ENCODE peak calls at places on chromosomes 4 and X, in eight cellular contexts. R is GM03348, V is ovary, M is AG10803, O is esophagus muscularis mucosa, F is foreskin fibroblast, B is AG09319, H is B cell. D is an unnamed sample.

GRCh38 chr4:48909697-48910096 is 3.1 kb upstream of the OCIAD2 start:
- DNase-seq in H (no peak), O (no peak), F (peak), M (peak), V (no peak), B (peak), R (peak), D (no peak)

GRCh38 chr4:95547708-95548471 is 883 bp downstream of the UNC5C start:
- DNase-seq in R (peak), V (peak), O (no peak), M (peak), F (peak), B (no peak), H (no peak), D (peak)

GRCh38 chrX:63354484-63354883 is 3.4 kb upstream of the SPIN4 start:
- DNase-seq in B (no peak), V (no peak), H (no peak), O (no peak), R (no peak), F (no peak), M (no peak), D (no peak)

GRCh38 chr4:75308049-75308448 is 206.2 kb downstream of the RCHY1 start:
- DNase-seq in H (no peak), O (no peak), F (no peak), V (no peak), B (no peak), R (no peak), M (no peak), D (no peak)

GRCh38 chr4:24914460-24914859 is 1.6 kb upstream of the CCDC149 start:
- DNase-seq in B (no peak), V (no peak), M (no peak), O (no peak), F (no peak), R (no peak), H (no peak), D (no peak)

GRCh38 chrX:78643106-78643505 is 16.0 kb downstream of the RTL3 start:
- DNase-seq in B (no peak), M (peak), H (no peak), F (peak), V (no peak), R (no peak), O (no peak), D (no peak)

GRCh38 chrX:150058728-150059127 is 120.4 kb upstream of the EOLA2 start:
- DNase-seq in O (no peak), F (no peak), R (no peak), M (peak), B (no peak), V (no peak), H (no peak), D (no peak)

GRCh38 chr4:137949746-137950145 is 292.4 kb downstream of the SLC7A11 start:
- DNase-seq in F (peak), O (no peak), V (no peak), B (no peak), H (no peak), M (peak), R (no peak), D (no peak)

GRCh38 chr4:7340553-7341433 is 93.9 kb downstream of the PSAPL1 start:
- DNase-seq in M (no peak), V (no peak), B (no peak), F (no peak), R (no peak), H (no peak), O (no peak), D (no peak)

GRCh38 chrX:153626863-153627674 is 19.9 kb upstream of the DUSP9 start:
- DNase-seq in M (no peak), B (no peak), F (no peak), O (no peak), H (no peak), V (no peak), R (no peak), D (no peak)

GRCh38 chr4:7414046-7414445 is 20.7 kb downstream of the PSAPL1 start:
- DNase-seq in H (no peak), R (no peak), O (no peak), M (no peak), F (no peak), V (no peak), B (no peak), D (peak)

GRCh38 chr4:150001815-150002214 is 76.4 kb upstream of the DCLK2 start:
- DNase-seq in V (no peak), R (no peak), H (no peak), F (no peak), M (no peak), O (no peak), B (no peak), D (no peak)

GRCh38 chr4:22962186-22962786 is 269.5 kb downstream of the GBA3 start:
- DNase-seq in M (peak), V (no peak), F (peak), O (no peak), B (no peak), R (peak), H (no peak), D (no peak)

GRCh38 chr4:74284074-74284473 is 24.2 kb upstream of the EPGN start:
- DNase-seq in B (no peak), R (peak), M (peak), H (no peak), F (peak), O (no peak), V (no peak), D (no peak)

GRCh38 chr4:98803287-98803677 is 125.7 kb downstream of the EIF4E start:
- DNase-seq in F (no peak), O (no peak), B (no peak), H (no peak), R (no peak), M (no peak), V (no peak), D (no peak)

GRCh38 chr4:7518871-7519637 is 84.3 kb upstream of the PSAPL1 start:
- DNase-seq in F (no peak), R (no peak), H (no peak), B (no peak), V (no peak), O (no peak), M (no peak), D (peak)

GRCh38 chr4:65195002-65195401 is 475.3 kb downstream of the EPHA5 start:
- DNase-seq in H (no peak), O (no peak), V (no peak), M (no peak), R (no peak), F (no peak), B (no peak), D (no peak)

GRCh38 chr4:33381806-33382205 is 2661.6 kb downstream of the PCDH7 start:
- DNase-seq in B (no peak), F (no peak), M (no peak), O (no peak), H (no peak), R (no peak), V (no peak), D (no peak)